ENCODE peak calls at places on chromosomes 16 and 17, in four cellular contexts. Z is SK-N-SH, R is GM12878, U is K562. G is an unnamed sample.

GRCh38 chr17:27577124-27577761 is 53.7 kb upstream of the LGALS9 start:
- DNase-seq in Z (peak), R (no peak), U (peak), G (peak)

GRCh38 chr16:88854306-88855111 is 2.2 kb downstream of the GALNS start:
- DNase-seq in Z (no peak), R (no peak), U (peak), G (no peak)

GRCh38 chr17:53150101-53150698 is 672.5 kb upstream of the KIF2B start:
- DNase-seq in Z (peak), U (no peak), R (no peak), G (no peak)

GRCh38 chr17:38428643-38429371 is 543 bp downstream of the ARHGAP23 start:
- DNase-seq in Z (peak), R (no peak), U (no peak), G (peak)

GRCh38 chr17:71378036-71378435 is 742.8 kb upstream of the SOX9 start:
- DNase-seq in U (no peak), Z (no peak), R (no peak), G (no peak)

GRCh38 chr17:57612202-57613071 is 132.7 kb downstream of the CCDC182 start:
- DNase-seq in Z (no peak), U (peak), R (peak), G (no peak)

GRCh38 chr17:292531-293382 is 59.9 kb downstream of the RPH3AL start:
- DNase-seq in U (no peak), R (no peak), Z (no peak), G (no peak)

GRCh38 chr17:72308744-72309395 is 188.1 kb downstream of the SOX9 start:
- DNase-seq in U (no peak), R (no peak), Z (no peak), G (peak)

GRCh38 chr16:72530434-72530833 is 358.5 kb upstream of the PMFBP1 start:
- DNase-seq in U (no peak), R (no peak), Z (no peak), G (peak)
- TF ChIP-seq RCOR1 in U (no peak), R (no peak), Z (no peak), G (no peak)

GRCh38 chr17:74972973-74973328 is 392 bp upstream of the HID1 start:
- DNase-seq in Z (no peak), U (no peak), R (no peak), G (no peak)
- H2AFZ ChIP-seq in Z (peak), U (peak), R (no peak), G (peak)

DNA sequence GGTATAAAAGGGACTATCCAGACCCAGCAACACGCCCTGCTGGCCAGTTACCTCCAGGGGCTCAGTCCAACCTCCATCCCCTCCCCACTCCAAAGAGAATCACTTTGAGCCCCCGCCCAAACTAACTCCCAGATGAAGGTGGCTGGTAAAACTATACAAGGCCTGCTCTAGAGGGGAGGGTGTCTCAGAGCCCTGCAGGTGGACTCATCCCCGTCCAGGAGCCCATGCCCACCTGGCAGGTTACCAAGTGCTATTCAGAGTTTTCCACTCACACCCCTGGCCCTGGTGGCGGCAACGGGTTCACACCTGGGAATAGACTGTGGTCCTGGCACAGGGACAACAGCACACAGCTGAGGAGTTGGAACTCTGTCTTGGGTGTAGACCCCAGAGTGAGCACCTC is 29.0 kb downstream of the AXIN2 start:
- DNase-seq in R (no peak), Z (no peak), U (no peak), G (no peak)
- TF ChIP-seq RCOR1 in R (no peak), Z (no peak), U (no peak), G (no peak)

GRCh38 chr17:68749742-68750562 is 148.8 kb upstream of the FAM20A start:
- DNase-seq in R (no peak), U (no peak), Z (no peak), G (no peak)
- H2AFZ ChIP-seq in R (no peak), U (peak), Z (no peak), G (no peak)

GRCh38 chr17:50986989-50987660 is 121.0 kb upstream of the TOB1 start:
- DNase-seq in U (no peak), R (no peak), Z (no peak), G (peak)
- TF ChIP-seq RCOR1 in U (no peak), R (no peak), Z (no peak), G (no peak)